ENCODE peak calls at places on chromosomes 13 and 19, in ten cellular contexts. K is fibroblast of lung, U is tibial nerve, O is glutamatergic neuron, I is lower lobe of right lung, H is breast epithelium, Y is fibroblast of villous mesenchyme, W is BE2C, M is HFF-Myc, E is vagina. Z is an unnamed sample.
A peak's percentile ranks its signal among the peaks of the same experiment; 100 is the strongest.

GRCh38 chr19:23075031-23075733 is 41.6 kb upstream of the ZNF730 start:
- DNase-seq in K (peak; percentile 80), U (no peak), O (peak; percentile 93), I (peak; percentile 51), H (peak; percentile 40), Y (peak; percentile 66), W (peak; percentile 88), M (peak; percentile 26), E (no peak), Z (peak; percentile 81)

GRCh38 chr19:14166448-14166847 is 30.1 kb upstream of the ASF1B start:
- DNase-seq in K (no peak), U (no peak), O (no peak), I (no peak), H (no peak), Y (no peak), W (no peak), M (no peak), E (no peak), Z (no peak)

GRCh38 chr19:14165986-14166385 is 29.6 kb upstream of the ASF1B start:
- DNase-seq in K (no peak), U (no peak), O (no peak), I (no peak), H (no peak), Y (no peak), W (no peak), M (no peak), E (no peak), Z (no peak)

GRCh38 chr13:67619346-67619745 is 389.2 kb upstream of the PCDH9 start:
- DNase-seq in K (peak; percentile 85), U (no peak), O (no peak), I (no peak), H (no peak), Y (no peak), W (no peak), M (no peak), E (no peak), Z (no peak)

GRCh38 chr13:99119686-99120085 is 81.0 kb upstream of the UBAC2 start:
- DNase-seq in K (no peak), U (no peak), O (no peak), I (no peak), H (no peak), Y (no peak), W (no peak), M (no peak), E (no peak), Z (no peak)

GRCh38 chr19:49515767-49516166 is 3.3 kb downstream of the FCGRT start:
- DNase-seq in K (no peak), U (no peak), O (no peak), I (peak; percentile 82), H (no peak), Y (no peak), W (no peak), M (no peak), E (no peak), Z (no peak)

GRCh38 chr19:39924389-39924788 is 10.0 kb downstream of the FCGBP start:
- DNase-seq in K (no peak), U (no peak), O (no peak), I (no peak), H (no peak), Y (no peak), W (no peak), M (no peak), E (no peak), Z (no peak)

GRCh38 chr13:29457299-29457698 is 138.2 kb downstream of the SLC7A1 start:
- DNase-seq in K (peak; percentile 95), U (no peak), O (no peak), I (no peak), H (no peak), Y (peak; percentile 83), W (no peak), M (peak; percentile 78), E (no peak), Z (no peak)

GRCh38 chr13:78700121-78700910 is 41.4 kb upstream of the OBI1 start:
- DNase-seq in K (peak; percentile 67), U (no peak), O (no peak), I (no peak), H (no peak), Y (no peak), W (no peak), M (no peak), E (no peak), Z (no peak)

GRCh38 chr19:30784850-30785459 is 412.8 kb downstream of the ZNF536 start:
- DNase-seq in K (no peak), U (peak; percentile 45), O (peak; percentile 67), I (peak; percentile 73), H (no peak), Y (peak; percentile 19), W (peak; percentile 61), M (no peak), E (peak; percentile 76), Z (peak; percentile 32)

GRCh38 chr19:17755977-17756670 is 4.8 kb downstream of the FCHO1 start:
- DNase-seq in K (peak; percentile 69), U (no peak), O (peak; percentile 89), I (no peak), H (no peak), Y (peak; percentile 41), W (peak; percentile 83), M (no peak), E (no peak), Z (peak; percentile 83)

GRCh38 chr13:72430923-72431322 is 296.5 kb downstream of the MZT1 start:
- DNase-seq in K (no peak), U (no peak), O (no peak), I (no peak), H (no peak), Y (no peak), W (no peak), M (no peak), E (no peak), Z (no peak)

DNA sequence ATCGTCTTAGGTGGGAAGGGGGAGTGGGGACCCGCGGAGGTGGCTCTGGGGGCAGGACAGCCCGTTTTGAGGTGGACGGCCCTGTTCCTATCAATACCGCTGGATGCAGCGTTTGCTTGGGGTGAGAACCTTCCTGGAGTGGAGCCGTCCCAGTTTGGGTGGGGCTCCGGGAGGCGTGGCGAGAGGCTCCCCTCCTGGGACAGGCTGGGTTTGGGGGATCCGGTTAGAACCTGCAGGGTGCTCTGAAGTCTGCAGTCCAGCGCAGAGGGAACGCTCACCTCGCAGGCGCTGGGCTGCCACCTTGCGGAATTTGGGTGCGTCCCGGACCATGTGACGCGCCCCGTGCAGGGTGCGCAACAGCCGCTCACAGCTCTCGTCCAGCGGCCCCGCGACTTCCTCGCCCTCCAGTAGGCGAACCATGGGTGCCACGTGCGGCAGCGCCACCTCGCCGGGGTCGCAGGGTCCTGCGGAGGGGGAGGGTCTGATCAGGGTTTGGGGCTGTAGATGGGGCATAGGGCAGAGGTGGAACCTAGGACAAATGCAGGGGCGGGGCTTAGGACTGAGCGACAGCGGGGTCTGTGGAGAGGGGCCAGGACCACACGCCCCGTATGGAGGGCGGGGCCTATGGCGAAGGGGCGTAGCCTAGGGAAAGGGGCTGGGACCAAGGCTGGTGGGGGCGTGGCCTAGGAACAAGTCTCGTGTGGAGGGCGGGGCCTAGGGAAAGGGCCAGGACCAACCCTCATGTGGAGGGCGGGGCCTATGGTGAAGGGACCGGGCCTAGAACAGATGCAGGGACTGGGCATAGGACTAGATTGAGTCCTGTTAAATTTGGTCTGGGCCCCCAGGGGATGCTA is 13.8 kb downstream of the SH2D3A start:
- DNase-seq in K (peak; percentile 59), U (peak; percentile 72), O (peak; percentile 86), I (peak; percentile 91), H (no peak), Y (peak; percentile 67), W (peak; percentile 90), M (no peak), E (no peak), Z (peak; percentile 96)
- TF ChIP-seq CTCF in K (no peak), U (peak; percentile 80), O (no peak), I (peak; percentile 52), H (no peak), Y (peak; percentile 32), W (peak; percentile 28), M (peak; percentile 28), E (peak; percentile 35), Z (peak; percentile 53)

GRCh38 chr13:65307056-65307455 is 1923.1 kb downstream of the PCDH9 start:
- DNase-seq in K (no peak), U (no peak), O (no peak), I (no peak), H (no peak), Y (no peak), W (no peak), M (no peak), E (no peak), Z (no peak)
- TF ChIP-seq CTCF in K (no peak), U (no peak), O (no peak), I (no peak), H (no peak), Y (no peak), W (no peak), M (no peak), E (no peak), Z (no peak)

GRCh38 chr19:2270157-2270571 is 11.8 kb downstream of the PEAK3 start:
- DNase-seq in K (no peak), U (peak; percentile 60), O (no peak), I (peak; percentile 77), H (no peak), Y (peak; percentile 34), W (peak; percentile 42), M (no peak), E (no peak), Z (no peak)

GRCh38 chr19:2268480-2268830 is 12.2 kb upstream of the JSRP1 start:
- DNase-seq in K (no peak), U (no peak), O (no peak), I (no peak), H (no peak), Y (no peak), W (no peak), M (no peak), E (no peak), Z (no peak)

GRCh38 chr19:2268861-2269243 is 12.6 kb upstream of the JSRP1 start:
- DNase-seq in K (no peak), U (no peak), O (no peak), I (no peak), H (no peak), Y (no peak), W (no peak), M (no peak), E (no peak), Z (no peak)

GRCh38 chr19:2270572-2271515 is 11.1 kb downstream of the PEAK3 start:
- DNase-seq in K (peak; percentile 82), U (peak; percentile 82), O (peak; percentile 85), I (peak; percentile 93), H (peak; percentile 77), Y (peak; percentile 91), W (peak; percentile 78), M (no peak), E (no peak), Z (peak; percentile 89)

GRCh38 chr19:2269244-2270156 is 12.5 kb downstream of the PEAK3 start:
- DNase-seq in K (peak; percentile 91), U (peak; percentile 92), O (peak; percentile 99), I (peak; percentile 98), H (peak; percentile 98), Y (peak; percentile 97), W (peak; percentile 98), M (peak; percentile 80), E (peak; percentile 95), Z (peak; percentile 100)
- TF ChIP-seq CTCF in K (no peak), U (peak; percentile 83), O (no peak), I (peak; percentile 13), H (peak; percentile 64), Y (peak; percentile 5), W (peak; percentile 12), M (no peak), E (no peak), Z (no peak)

DNA sequence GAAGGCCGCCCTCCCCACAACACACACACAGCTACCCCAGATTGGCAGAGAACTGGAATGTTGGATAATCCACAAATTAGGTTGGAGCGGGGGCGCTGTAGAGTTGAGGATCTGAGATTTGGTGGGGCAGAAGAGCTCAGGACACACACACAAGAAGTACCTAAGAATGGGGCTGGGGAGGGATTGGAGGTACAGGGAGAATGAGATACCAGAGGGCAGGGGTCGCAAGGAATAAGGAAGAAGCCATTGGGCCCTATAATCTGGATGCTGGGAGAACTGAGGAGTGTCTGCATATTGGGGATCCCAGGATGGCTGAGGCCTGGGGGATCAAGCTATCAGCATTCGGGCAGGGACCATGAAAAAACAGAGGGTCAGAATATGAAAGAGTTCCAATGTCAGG is 11.5 kb downstream of the SYT3 start:
- DNase-seq in K (no peak), U (no peak), O (no peak), I (no peak), H (no peak), Y (no peak), W (no peak), M (no peak), E (no peak), Z (no peak)
- TF ChIP-seq CTCF in K (no peak), U (no peak), O (no peak), I (no peak), H (no peak), Y (no peak), W (no peak), M (no peak), E (no peak), Z (no peak)

Z was measured in GM20000.